ENCODE peak calls at places on chromosomes 2 and 18, in nine cellular contexts. X, N, A, L, B, E, O, F and V are unnamed samples.

GRCh38 chr2:218028562-218029348 is 26.0 kb upstream of the TNS1 start:
- DNase-seq in N (no peak), O (no peak), E (no peak), X (peak; percentile 32), B (peak; percentile 54), L (peak; percentile 55), A (peak; percentile 7), F (no peak), V (peak; percentile 69)

GRCh38 chr2:199259671-199260070 is 198.1 kb downstream of the SATB2 start:
- DNase-seq in A (no peak), O (no peak), E (no peak), X (no peak), N (no peak), F (peak; percentile 21), L (no peak), B (no peak), V (no peak)

GRCh38 chr2:28406276-28407096 is 13.8 kb downstream of the FOSL2 start:
- DNase-seq in L (no peak), A (peak; percentile 77), F (peak; percentile 87), X (peak; percentile 81), B (peak; percentile 12), N (no peak), O (no peak), E (no peak), V (peak; percentile 72)

GRCh38 chr18:46035701-46036680 is 36.1 kb downstream of the PSTPIP2 start:
- DNase-seq in E (no peak), N (no peak), B (no peak), O (no peak), F (peak; percentile 89), X (no peak), A (no peak), L (no peak), V (no peak)

GRCh38 chr2:10234409-10235094 is 68.2 kb upstream of the HPCAL1 start:
- DNase-seq in X (no peak), L (no peak), A (no peak), N (no peak), E (no peak), O (no peak), B (peak; percentile 43), F (no peak), V (peak; percentile 64)

GRCh38 chr18:58645398-58645797 is 16.5 kb upstream of the ALPK2 start:
- DNase-seq in O (no peak), A (no peak), B (no peak), L (no peak), X (peak; percentile 52), N (no peak), F (peak; percentile 88), E (no peak), V (no peak)

GRCh38 chr2:104312684-104313083 is 541.2 kb upstream of the POU3F3 start:
- DNase-seq in B (no peak), A (no peak), X (no peak), F (no peak), E (peak; percentile 18), N (no peak), L (no peak), O (no peak), V (no peak)

GRCh38 chr18:69401475-69402218 is 959 bp downstream of the DOK6 start:
- DNase-seq in N (peak; percentile 14), F (peak; percentile 58), B (peak; percentile 54), X (no peak), A (no peak), E (peak; percentile 39), L (no peak), O (no peak), V (no peak)

GRCh38 chr2:27431395-27431794 is 3.0 kb downstream of the NRBP1 start:
- DNase-seq in X (no peak), N (no peak), O (peak; percentile 38), E (no peak), L (no peak), F (peak; percentile 80), B (no peak), A (no peak), V (no peak)

GRCh38 chr2:12702661-12703121 is 14.0 kb upstream of the TRIB2 start:
- DNase-seq in N (peak; percentile 43), O (no peak), E (peak; percentile 12), X (peak; percentile 57), F (peak; percentile 91), A (no peak), B (no peak), L (no peak), V (no peak)

GRCh38 chr18:74172697-74173433 is 24.5 kb downstream of the TIMM21 start:
- DNase-seq in A (no peak), O (no peak), N (no peak), E (no peak), F (no peak), L (no peak), B (no peak), X (no peak), V (no peak)

GRCh38 chr18:59386909-59387515 is 27.9 kb upstream of the LMAN1 start:
- DNase-seq in N (no peak), E (peak; percentile 86), L (no peak), X (no peak), O (no peak), A (no peak), F (no peak), B (no peak), V (no peak)

GRCh38 chr2:58896600-58896999 is 655.5 kb upstream of the FANCL start:
- DNase-seq in N (no peak), B (no peak), X (no peak), L (no peak), O (no peak), E (no peak), A (no peak), F (peak; percentile 47), V (no peak)

GRCh38 chr2:17538844-17539554 is 1.5 kb upstream of the VSNL1 start:
- DNase-seq in N (peak; percentile 66), F (peak; percentile 77), L (peak; percentile 62), O (no peak), X (peak; percentile 64), A (peak; percentile 74), E (peak; percentile 87), B (peak; percentile 86), V (peak; percentile 64)

GRCh38 chr18:44742741-44743311 is 62.1 kb downstream of the SETBP1 start:
- DNase-seq in X (no peak), B (no peak), O (no peak), F (peak; percentile 67), E (peak; percentile 31), A (peak; percentile 44), L (no peak), N (peak; percentile 69), V (peak; percentile 64)

DNA sequence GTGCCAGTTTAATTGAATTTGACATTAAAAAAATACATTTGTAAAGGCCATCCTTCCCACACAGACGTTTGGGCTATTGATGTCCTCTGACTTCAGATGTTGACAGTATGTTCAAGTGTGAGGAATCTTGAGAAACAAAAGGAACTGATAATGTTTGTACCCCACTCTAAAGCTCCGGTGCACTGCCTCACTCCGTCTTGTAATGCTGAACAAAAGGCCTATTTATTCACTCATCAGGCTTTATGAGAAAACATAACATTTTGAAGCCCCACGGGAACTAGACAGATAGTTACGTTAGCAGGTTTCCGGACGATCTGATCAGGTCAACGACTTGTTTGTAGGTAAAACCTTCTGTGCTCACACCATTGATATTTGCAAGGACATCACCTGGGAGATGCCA is 13.6 kb downstream of the CYTIP start:
- DNase-seq in X (no peak), E (no peak), A (no peak), F (no peak), B (no peak), O (no peak), L (no peak), N (no peak), V (no peak)
- H3K36me3 ChIP-seq in X (no peaks in the 10 kb centered on the region), E (no peaks in the 10 kb centered on the region), A (no peaks in the 10 kb centered on the region), F (no peaks in the 10 kb centered on the region), B (no peaks in the 10 kb centered on the region), O (peaks cover 89% of the 10 kb centered on the region), L (no peaks in the 10 kb centered on the region), N (no peaks in the 10 kb centered on the region), V (no peaks in the 10 kb centered on the region)

DNA sequence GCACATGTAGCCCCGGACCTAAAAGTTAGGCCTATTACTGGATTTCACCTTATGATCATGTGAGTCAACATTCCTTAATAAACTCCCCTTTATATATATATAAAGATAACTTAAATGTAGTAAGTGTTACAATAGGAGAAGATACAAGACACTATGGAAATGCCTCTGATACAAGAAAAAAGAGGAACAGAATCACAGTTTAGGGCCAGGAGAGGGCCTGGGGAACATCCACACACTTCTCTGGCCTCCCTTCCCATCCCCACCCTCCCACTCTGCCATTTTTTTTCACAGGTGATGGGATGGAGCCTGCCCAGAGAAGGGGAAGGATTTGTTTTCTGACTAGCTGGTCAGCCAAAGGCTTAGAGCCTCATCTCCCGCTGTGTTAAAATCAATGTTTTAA is 6.4 kb downstream of the CDC42EP3 start:
- DNase-seq in A (no peak), B (no peak), N (no peak), E (no peak), F (no peak), X (no peak), L (no peak), O (no peak), V (no peak)
- H3K4me3 ChIP-seq in A (no peak overlapping the region), B (no peak overlapping the region), N (no peak overlapping the region), E (no peak overlapping the region), F (peak overlapping the region; percentile 100), X (no peak overlapping the region), L (no peak overlapping the region), O (no peak overlapping the region), V (no peak overlapping the region)

GRCh38 chr18:35616074-35616473 is 34.5 kb downstream of the GALNT1 start:
- DNase-seq in F (no peak), N (no peak), X (no peak), L (no peak), B (no peak), A (no peak), E (no peak), O (no peak), V (no peak)
- H3K27ac ChIP-seq in F (no peak overlapping the region), N (no peak overlapping the region), X (peak overlapping the region; percentile 61), L (no peak overlapping the region), B (no peak overlapping the region), A (no peak overlapping the region), E (no peak overlapping the region), O (peak overlapping the region; percentile 86), V (no peak overlapping the region)

GRCh38 chr2:47050762-47051161 is 104.3 kb downstream of the STPG4 start:
- DNase-seq in A (no peak), O (no peak), E (no peak), L (no peak), X (no peak), F (no peak), N (no peak), B (no peak), V (no peak)

GRCh38 chr2:47054867-47055266 is 100.2 kb downstream of the STPG4 start:
- DNase-seq in X (no peak), F (no peak), N (no peak), A (no peak), E (no peak), O (no peak), B (no peak), L (no peak), V (no peak)

GRCh38 chr2:47054036-47054555 is 101.0 kb downstream of the STPG4 start:
- DNase-seq in B (no peak), L (no peak), E (no peak), N (no peak), A (no peak), F (no peak), X (no peak), O (no peak), V (no peak)

GRCh38 chr2:47051562-47051961 is 103.5 kb downstream of the STPG4 start:
- DNase-seq in A (no peak), N (no peak), L (no peak), B (no peak), F (no peak), E (no peak), X (no peak), O (no peak), V (no peak)

DNA sequence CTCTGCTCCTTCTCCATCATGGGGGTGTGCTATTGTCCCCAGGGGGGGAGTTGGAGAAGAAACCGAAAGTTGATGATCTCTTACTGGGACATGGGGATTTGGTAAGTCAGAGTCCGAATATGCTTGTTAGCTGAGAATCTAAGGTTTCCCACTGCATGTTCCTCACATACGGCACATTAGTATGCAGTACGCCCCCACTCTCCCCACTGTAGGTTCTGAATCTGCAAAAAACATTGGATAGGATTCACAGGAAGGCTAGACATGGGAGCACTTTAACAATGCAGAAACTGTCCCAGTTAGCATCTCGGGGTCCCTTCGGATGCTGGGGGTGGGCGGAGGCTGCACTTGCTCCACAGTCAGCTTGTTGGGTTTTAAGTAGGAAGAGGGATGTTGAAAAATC is 102.3 kb downstream of the STPG4 start:
- DNase-seq in B (no peak), O (no peak), A (no peak), N (no peak), X (no peak), E (no peak), F (no peak), L (no peak), V (no peak)
- H3K36me3 ChIP-seq in B (peaks cover 6% of the 10 kb centered on the region), O (peaks cover 33% of the 10 kb centered on the region), A (peaks cover 36% of the 10 kb centered on the region), N (peaks cover 21% of the 10 kb centered on the region), X (peaks cover 58% of the 10 kb centered on the region), E (no peaks in the 10 kb centered on the region), F (peaks cover 34% of the 10 kb centered on the region), L (peaks cover 19% of the 10 kb centered on the region), V (peaks cover 3% of the 10 kb centered on the region)